ENCODE peak calls at places on chromosomes 1 and 21, in four cellular contexts. R, V, E and S are unnamed samples.

GRCh38 chr1:214548988-214549387 is 2.4 kb downstream of the PTPN14 start:
- DNase-seq in R (peak; percentile 63), V (no peak), E (no peak), S (no peak)

GRCh38 chr1:192170196-192170984 is 12.1 kb downstream of the RGS18 start:
- DNase-seq in R (peak; percentile 12), V (no peak), E (no peak), S (peak; percentile 9)

GRCh38 chr1:227808566-227808965 is 6.9 kb upstream of the PRSS38 start:
- DNase-seq in R (peak; percentile 20), V (no peak), E (no peak), S (no peak)

GRCh38 chr1:231951399-231951798 is 324.8 kb downstream of the DISC1 start:
- DNase-seq in R (peak; percentile 69), V (no peak), E (no peak), S (no peak)

GRCh38 chr1:78229344-78229743 is 183.6 kb downstream of the GIPC2 start:
- DNase-seq in R (peak; percentile 92), V (no peak), E (no peak), S (no peak)

GRCh38 chr1:25562101-25562927 is 18.9 kb downstream of the LDLRAP1 start:
- DNase-seq in R (no peak), V (no peak), E (no peak), S (no peak)

GRCh38 chr1:81808760-81809159 is 8.0 kb downstream of the ADGRL2 start:
- DNase-seq in R (no peak), V (no peak), E (no peak), S (peak; percentile 94)

GRCh38 chr1:210214573-210215409 is 17.8 kb upstream of the SERTAD4 start:
- DNase-seq in R (no peak), V (no peak), E (no peak), S (no peak)

GRCh38 chr1:246836169-246836568 is 95.6 kb downstream of the AHCTF1 start:
- DNase-seq in R (peak; percentile 48), V (no peak), E (no peak), S (no peak)

GRCh38 chr1:32044246-32044645 is 28.5 kb upstream of the TMEM39B start:
- DNase-seq in R (no peak), V (no peak), E (no peak), S (no peak)

GRCh38 chr1:208254862-208255261 is 10.7 kb upstream of the PLXNA2 start:
- DNase-seq in R (peak; percentile 52), V (no peak), E (no peak), S (no peak)

GRCh38 chr1:94325379-94326302 is 88.3 kb upstream of the ARHGAP29 start:
- DNase-seq in R (peak; percentile 99), V (no peak), E (no peak), S (no peak)

GRCh38 chr1:7539772-7540175 is 231.3 kb upstream of the VAMP3 start:
- DNase-seq in R (peak; percentile 40), V (peak; percentile 90), E (peak; percentile 90), S (peak; percentile 95)

GRCh38 chr1:7538849-7539771 is 232.0 kb upstream of the VAMP3 start:
- DNase-seq in R (no peak), V (no peak), E (no peak), S (peak; percentile 31)

GRCh38 chr1:7541629-7542028 is 229.5 kb upstream of the VAMP3 start:
- DNase-seq in R (peak; percentile 94), V (no peak), E (no peak), S (no peak)

GRCh38 chr1:7538033-7538432 is 233.1 kb upstream of the VAMP3 start:
- DNase-seq in R (peak; percentile 90), V (no peak), E (no peak), S (peak; percentile 83)

GRCh38 chr1:7540816-7541215 is 230.3 kb upstream of the VAMP3 start:
- DNase-seq in R (no peak), V (no peak), E (no peak), S (no peak)
- H4K5ac ChIP-seq in R (no peak overlapping the region), V (no peak overlapping the region), E (no peak overlapping the region), S (no peak overlapping the region)

GRCh38 chr21:32587112-32587511 is 1.8 kb upstream of the TCP10L start:
- DNase-seq in R (no peak), V (no peak), E (no peak), S (no peak)

GRCh38 chr21:32585042-32585710 is at the start of gene TCP10L:
- DNase-seq in R (no peak), V (no peak), E (no peak), S (no peak)

GRCh38 chr21:32581732-32582131 is 3.6 kb downstream of the TCP10L start:
- DNase-seq in R (no peak), V (no peak), E (no peak), S (no peak)

GRCh38 chr21:32585970-32586369 is 647 bp upstream of the TCP10L start:
- DNase-seq in R (no peak), V (no peak), E (no peak), S (no peak)

GRCh38 chr21:32584472-32584871 is 851 bp downstream of the TCP10L start:
- DNase-seq in R (no peak), V (no peak), E (no peak), S (no peak)
- H4K8ac ChIP-seq in R (no peak overlapping the region), V (no peak overlapping the region), E (no peak overlapping the region), S (no peak overlapping the region)

GRCh38 chr1:183144752-183145151 is 41.3 kb upstream of the LAMC2 start:
- DNase-seq in R (no peak), V (no peak), E (no peak), S (no peak)
- H4K5ac ChIP-seq in R (no peak overlapping the region), V (no peak overlapping the region), E (no peak overlapping the region), S (no peak overlapping the region)

GRCh38 chr1:114342376-114342775 is 168.6 kb downstream of the TRIM33 start:
- DNase-seq in R (no peak), V (no peak), E (peak; percentile 20), S (no peak)

GRCh38 chr1:114344656-114345055 is 166.3 kb downstream of the TRIM33 start:
- DNase-seq in R (peak; percentile 89), V (no peak), E (no peak), S (no peak)

GRCh38 chr1:114347431-114348209 is 163.4 kb downstream of the TRIM33 start:
- DNase-seq in R (no peak), V (no peak), E (peak; percentile 36), S (no peak)

GRCh38 chr1:114346480-114347029 is 164.4 kb downstream of the TRIM33 start:
- DNase-seq in R (peak; percentile 90), V (peak; percentile 96), E (peak; percentile 100), S (peak; percentile 95)

DNA sequence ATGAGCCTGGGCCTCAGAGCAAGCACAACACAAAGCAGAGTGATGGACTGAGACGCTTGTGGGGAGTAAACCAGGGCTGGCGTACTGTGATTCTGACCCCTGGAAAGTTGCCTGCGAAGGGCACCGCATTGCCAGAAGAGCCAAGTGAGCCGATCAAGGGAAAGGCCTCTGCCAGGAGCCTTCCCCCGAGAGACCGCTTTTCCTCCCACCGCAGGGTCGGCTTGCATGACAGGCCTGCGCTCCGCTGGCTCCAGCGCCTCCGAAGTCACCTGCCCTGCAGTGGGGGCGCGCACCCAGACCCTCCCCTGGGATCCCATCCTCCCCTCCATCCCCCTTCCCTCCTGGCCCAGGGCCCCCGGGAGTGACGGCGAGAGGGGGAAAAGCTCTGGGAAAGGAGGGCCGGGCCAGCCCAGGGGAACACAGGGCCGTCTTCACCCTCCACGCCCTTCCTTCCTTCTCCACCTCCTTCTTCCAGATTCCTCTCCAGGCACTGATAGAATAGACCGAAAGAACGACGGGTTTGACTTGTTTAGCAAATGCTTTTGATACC is 165.0 kb downstream of the TRIM33 start:
- DNase-seq in R (no peak), V (peak; percentile 77), E (peak; percentile 83), S (peak; percentile 60)
- H4K8ac ChIP-seq in R (peak overlapping the region; percentile 95), V (no peak overlapping the region), E (peak overlapping the region; percentile 70), S (no peak overlapping the region)

GRCh38 chr1:102118150-102118549 is 121.4 kb upstream of the OLFM3 start:
- DNase-seq in R (no peak), V (no peak), E (no peak), S (peak; percentile 40)
- H4K5ac ChIP-seq in R (no peak overlapping the region), V (no peak overlapping the region), E (no peak overlapping the region), S (no peak overlapping the region)

DNA sequence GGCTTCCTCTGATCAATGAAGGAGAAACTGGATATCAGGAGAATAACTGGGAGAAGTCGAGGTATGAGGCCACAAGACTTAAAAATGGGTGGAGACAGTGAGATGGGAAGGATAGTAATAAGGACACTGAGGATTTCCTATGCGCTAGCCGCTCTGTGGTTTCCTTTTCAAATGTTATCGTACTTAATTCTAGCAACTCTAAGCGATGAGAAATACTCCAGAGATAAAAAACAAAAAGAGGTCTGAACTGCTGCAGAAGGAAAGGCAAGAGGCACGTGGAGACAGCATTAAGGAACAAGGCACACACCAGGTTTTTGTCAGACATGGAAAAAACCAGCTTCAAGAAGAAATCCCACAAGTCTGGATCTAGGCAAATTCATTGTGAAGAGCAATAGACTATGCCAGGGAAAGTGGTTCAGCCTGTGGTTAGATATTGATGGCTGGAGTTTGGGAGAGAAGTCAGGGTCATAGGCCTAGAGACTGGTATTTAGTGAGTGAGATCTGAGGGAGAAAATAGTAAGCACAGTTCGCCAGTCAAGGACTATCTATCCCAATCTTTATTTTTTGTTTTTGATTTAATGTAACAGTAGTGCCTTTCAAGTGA is 5.3 kb downstream of the CLCA2 start:
- DNase-seq in R (no peak), V (no peak), E (no peak), S (no peak)
- H4K8ac ChIP-seq in R (peak overlapping the region; percentile 55), V (no peak overlapping the region), E (no peak overlapping the region), S (no peak overlapping the region)

DNA sequence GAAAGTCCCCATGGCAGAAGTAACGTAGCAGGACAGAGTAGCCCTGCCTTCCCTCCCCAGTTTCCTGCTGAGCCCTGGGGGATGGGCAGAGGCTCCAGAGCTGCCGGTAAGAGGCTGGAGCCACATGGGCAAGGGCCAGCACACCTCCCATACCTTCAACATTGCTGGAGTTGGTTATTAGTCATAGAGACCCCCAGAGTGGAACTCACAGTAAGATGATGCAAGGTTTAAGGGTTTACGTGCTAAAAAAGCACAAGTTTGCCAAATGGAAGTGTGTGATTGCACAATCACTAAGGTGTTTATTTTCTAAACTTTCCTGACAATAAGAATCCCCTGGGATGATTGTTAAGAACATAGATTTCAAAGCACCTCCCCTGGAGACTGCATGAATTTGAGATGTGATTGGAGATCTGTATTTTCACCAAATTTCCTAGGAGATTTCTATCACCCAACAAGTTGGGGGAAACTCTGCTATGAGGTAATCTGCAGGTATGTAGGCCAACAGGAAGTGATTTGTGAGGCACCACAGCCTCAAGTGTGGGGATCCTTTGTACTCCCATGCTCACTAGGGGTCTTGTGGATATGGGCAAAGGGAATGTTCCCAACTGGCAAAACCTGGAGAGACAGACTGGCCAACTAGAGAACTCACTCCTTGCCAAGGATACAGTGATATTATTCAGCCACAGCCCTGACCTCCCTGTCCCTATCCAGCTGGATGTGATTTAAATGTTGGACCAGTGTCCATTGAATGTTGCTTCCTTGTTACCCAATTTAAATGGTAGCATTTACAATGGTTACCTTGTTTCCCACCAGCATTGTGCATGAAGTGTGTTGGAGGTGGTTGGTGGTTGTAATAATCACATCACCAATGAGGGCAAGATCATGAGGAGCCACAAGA is 37.1 kb upstream of the CSF1 start:
- DNase-seq in R (peak; percentile 29), V (no peak), E (no peak), S (peak; percentile 61)
- H4K5ac ChIP-seq in R (peak overlapping the region; percentile 78), V (no peak overlapping the region), E (no peak overlapping the region), S (peak overlapping the region; percentile 77)

DNA sequence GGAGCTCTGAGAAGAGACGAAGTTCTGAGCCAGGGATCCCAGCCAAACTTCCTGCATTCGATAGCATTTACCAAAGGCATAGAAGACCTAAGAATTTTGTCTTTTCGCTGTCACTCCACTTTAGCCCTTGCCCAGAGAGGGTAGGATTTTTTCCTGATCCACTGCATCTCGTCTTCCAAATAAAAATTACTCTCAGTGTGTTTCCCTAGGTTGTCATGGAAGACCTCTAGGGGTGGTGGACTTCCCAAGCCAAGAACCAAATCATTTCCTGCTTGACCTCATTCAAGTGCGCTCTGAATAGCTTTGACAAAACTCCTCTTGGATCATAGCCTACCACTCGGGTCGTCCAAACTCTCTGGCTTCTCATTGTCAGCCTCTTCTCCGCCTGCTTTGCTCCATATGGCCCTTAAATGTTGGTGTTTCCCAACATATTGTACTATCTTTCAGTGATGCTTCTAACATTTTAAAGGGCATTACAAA is 444 bp upstream of the C1orf52 start:
- DNase-seq in R (peak; percentile 62), V (no peak), E (no peak), S (no peak)
- H4K8ac ChIP-seq in R (peak overlapping the region; percentile 93), V (no peak overlapping the region), E (no peak overlapping the region), S (no peak overlapping the region)